ENCODE peak calls at places on chromosomes 4 and X, in six cellular contexts. P is G401; Y is NCI-H1092 treated with DMSO at 0.1 percent for 48 hours; G is Caki2; C is psoas muscle; W is stimulated activated CD4-positive, alpha-beta T cell treated with anti-CD3 and anti-CD28 coated beads, Interleukin-1b, Interleukin-23, amount 100 ng/mL, for 24 hours. F is an unnamed sample.

GRCh38 chr4:1327526-1328266 is 19.3 kb upstream of the UVSSA start:
- DNase-seq in P (no peak), Y (no peak), G (no peak), C (peak; percentile 5), W (no peak), F (no peak)

GRCh38 chr4:10734697-10735096 is 50.1 kb upstream of the CLNK start:
- DNase-seq in P (no peak), Y (no peak), G (no peak), C (no peak), W (no peak), F (no peak)

GRCh38 chrX:85903692-85904471 is 143.5 kb downstream of the CHM start:
- DNase-seq in P (no peak), Y (peak; percentile 31), G (no peak), C (no peak), W (no peak), F (no peak)

GRCh38 chr4:53863163-53863562 is 201.2 kb downstream of the CHIC2 start:
- DNase-seq in P (no peak), Y (no peak), G (no peak), C (peak; percentile 21), W (no peak), F (no peak)

GRCh38 chrX:34653811-34654210 is 3.3 kb downstream of the TMEM47 start:
- DNase-seq in P (no peak), Y (no peak), G (no peak), C (no peak), W (no peak), F (no peak)

GRCh38 chr4:70008771-70009170 is 13.0 kb downstream of the STATH start:
- DNase-seq in P (no peak), Y (no peak), G (no peak), C (no peak), W (no peak), F (no peak)

GRCh38 chr4:158129649-158130048 is 43.2 kb downstream of the GASK1B start:
- DNase-seq in P (no peak), Y (no peak), G (peak; percentile 28), C (no peak), W (no peak), F (no peak)

GRCh38 chrX:3216581-3216980 is 129.9 kb downstream of the MXRA5 start:
- DNase-seq in P (no peak), Y (no peak), G (no peak), C (no peak), W (no peak), F (no peak)

GRCh38 chr4:169120624-169121023 is 110.6 kb upstream of the CBR4 start:
- DNase-seq in P (no peak), Y (no peak), G (no peak), C (no peak), W (no peak), F (no peak)

GRCh38 chrX:153824348-153824747 is 6.0 kb downstream of the PDZD4 start:
- DNase-seq in P (no peak), Y (no peak), G (no peak), C (no peak), W (no peak), F (no peak)

F was measured in mesenteric fat pad.